ENCODE peak calls at places on chromosomes 7 and 10, in four cellular contexts. B, W, P and C are unnamed samples.

GRCh38 chr10:80202934-80203834 is 2.2 kb downstream of the ANXA11 start:
- DNase-seq in B (no peak), W (peak), P (peak), C (peak)

GRCh38 chr10:60286436-60287023 is 103.1 kb downstream of the ANK3 start:
- DNase-seq in B (no peak), W (peak), P (no peak), C (no peak)

GRCh38 chr10:123703195-123703790 is 37.1 kb downstream of the GPR26 start:
- DNase-seq in B (no peak), W (no peak), P (no peak), C (no peak)

GRCh38 chr7:154438571-154438970 is 386.4 kb downstream of the DPP6 start:
- DNase-seq in B (no peak), W (no peak), P (no peak), C (no peak)

GRCh38 chr10:35416628-35417625 is 80.6 kb downstream of the CCNY start:
- DNase-seq in B (peak), W (no peak), P (no peak), C (no peak)

GRCh38 chr7:265998-266850 is 23.7 kb upstream of the FOXL3 start:
- DNase-seq in B (no peak), W (no peak), P (no peak), C (no peak)

GRCh38 chr7:139697031-139697430 is 80.8 kb downstream of the HIPK2 start:
- DNase-seq in B (no peak), W (no peak), P (no peak), C (no peak)

GRCh38 chr7:114662002-114662677 is 247.5 kb downstream of the FOXP2 start:
- DNase-seq in B (no peak), W (no peak), P (no peak), C (peak)

GRCh38 chr10:987906-988666 is at the start of gene GTPBP4:
- DNase-seq in B (peak), W (peak), P (peak), C (peak)

GRCh38 chr10:13776861-13777301 is 190.1 kb downstream of the PRPF18 start:
- DNase-seq in B (no peak), W (peak), P (no peak), C (no peak)

GRCh38 chr7:9600974-9601373 is 1167.6 kb downstream of the NXPH1 start:
- DNase-seq in B (no peak), W (no peak), P (no peak), C (no peak)

GRCh38 chr7:106256137-106256536 is 28.6 kb downstream of the NAMPT start:
- DNase-seq in B (no peak), W (no peak), P (no peak), C (no peak)

GRCh38 chr10:95408931-95409873 is 118.4 kb upstream of the PDLIM1 start:
- DNase-seq in B (no peak), W (peak), P (peak), C (no peak)

GRCh38 chr7:35691827-35692307 is 3.1 kb downstream of the HERPUD2 start:
- DNase-seq in B (no peak), W (peak), P (no peak), C (peak)

GRCh38 chr7:494261-494687 is 25.4 kb downstream of the PDGFA start:
- DNase-seq in B (no peak), W (no peak), P (no peak), C (no peak)

GRCh38 chr7:137757146-137757925 is 89.4 kb downstream of the DGKI start:
- DNase-seq in B (no peak), W (peak), P (no peak), C (peak)